ENCODE peak calls at places on chromosomes 2 and 18, in eight cellular contexts. F, A, L, R, O, G, Y and C are unnamed samples.

GRCh38 chr2:64727013-64727767 is 73.5 kb upstream of the SERTAD2 start:
- DNase-seq in R (no peak), Y (no peak), O (no peak), L (no peak), A (no peak), G (no peak), F (no peak), C (no peak)

GRCh38 chr2:15927546-15928218 is 12.7 kb upstream of the MYCN start:
- DNase-seq in O (no peak), L (no peak), Y (no peak), R (no peak), A (no peak), G (peak; percentile 14), F (no peak), C (no peak)

GRCh38 chr18:56743115-56743514 is 92.0 kb downstream of the WDR7 start:
- DNase-seq in O (no peak), G (no peak), A (no peak), R (no peak), Y (no peak), L (no peak), F (no peak), C (no peak)

GRCh38 chr2:66561645-66562336 is 126.9 kb downstream of the MEIS1 start:
- DNase-seq in O (no peak), R (peak; percentile 45), L (no peak), G (peak; percentile 82), Y (no peak), F (no peak), A (no peak), C (no peak)

GRCh38 chr18:63132819-63133200 is 186.8 kb downstream of the BCL2 start:
- DNase-seq in R (no peak), Y (no peak), A (no peak), L (no peak), G (no peak), O (no peak), F (no peak), C (no peak)

GRCh38 chr2:29033172-29033571 is 41.2 kb downstream of the PCARE start:
- DNase-seq in L (peak; percentile 35), Y (peak; percentile 25), A (no peak), R (no peak), G (peak; percentile 57), O (no peak), F (no peak), C (no peak)

GRCh38 chr2:85259101-85259590 is 68.6 kb downstream of the TGOLN2 start:
- DNase-seq in R (peak; percentile 66), F (no peak), Y (no peak), A (no peak), O (no peak), G (peak; percentile 87), L (peak; percentile 56), C (no peak)

GRCh38 chr2:113847144-113847543 is 42.7 kb upstream of the ACTR3 start:
- DNase-seq in Y (no peak), L (peak; percentile 87), G (no peak), O (no peak), A (no peak), R (peak; percentile 25), F (no peak), C (no peak)

GRCh38 chr2:201248288-201248844 is 12.0 kb upstream of the CASP8 start:
- DNase-seq in R (no peak), F (no peak), O (no peak), G (no peak), Y (no peak), A (no peak), L (no peak), C (no peak)

GRCh38 chr2:172599917-172600316 is 44.0 kb downstream of the PDK1 start:
- DNase-seq in F (no peak), L (no peak), R (no peak), O (no peak), A (no peak), G (no peak), Y (no peak), C (no peak)

GRCh38 chr2:239256297-239256696 is 144.5 kb downstream of the HDAC4 start:
- DNase-seq in Y (no peak), O (no peak), L (no peak), F (no peak), R (no peak), G (no peak), A (no peak), C (no peak)

GRCh38 chr2:128535928-128536327 is 217.3 kb upstream of the HS6ST1 start:
- DNase-seq in R (peak; percentile 86), F (no peak), O (peak; percentile 54), A (no peak), L (peak; percentile 92), G (no peak), Y (no peak), C (no peak)

GRCh38 chr2:212770240-212770639 is 231.6 kb upstream of the ERBB4 start:
- DNase-seq in Y (no peak), F (no peak), O (no peak), A (no peak), L (peak; percentile 2), R (no peak), G (no peak), C (no peak)

GRCh38 chr18:75421656-75422055 is 5.8 kb downstream of the SMIM21 start:
- DNase-seq in R (no peak), G (no peak), O (no peak), F (no peak), A (no peak), Y (no peak), L (no peak), C (no peak)

GRCh38 chr18:60966876-60967275 is 366.4 kb upstream of the CDH20 start:
- DNase-seq in Y (no peak), G (no peak), R (peak; percentile 61), F (no peak), L (no peak), A (no peak), O (no peak), C (no peak)

GRCh38 chr2:37558622-37559021 is 112.8 kb downstream of the CDC42EP3 start:
- DNase-seq in O (no peak), R (no peak), L (no peak), F (peak; percentile 63), A (no peak), G (no peak), Y (no peak), C (no peak)

GRCh38 chr2:124796647-124797437 is 771.8 kb downstream of the CNTNAP5 start:
- DNase-seq in O (no peak), R (no peak), F (no peak), G (no peak), L (no peak), Y (no peak), A (no peak), C (no peak)

GRCh38 chr2:233814063-233814435 is 35.9 kb downstream of the MROH2A start:
- DNase-seq in F (no peak), L (no peak), Y (no peak), O (peak; percentile 24), R (no peak), A (no peak), G (peak; percentile 20), C (no peak)

GRCh38 chr2:112805542-112805941 is 21.2 kb upstream of the IL1A start:
- DNase-seq in L (no peak), F (no peak), R (no peak), G (no peak), O (no peak), A (no peak), Y (peak; percentile 97), C (no peak)
- H3K4me3 ChIP-seq in L (no peak overlapping the region), F (no peak overlapping the region), R (no peak overlapping the region), G (no peak overlapping the region), O (no peak overlapping the region), A (no peak overlapping the region), Y (peak overlapping the region; percentile 37), C (no peak overlapping the region)

DNA sequence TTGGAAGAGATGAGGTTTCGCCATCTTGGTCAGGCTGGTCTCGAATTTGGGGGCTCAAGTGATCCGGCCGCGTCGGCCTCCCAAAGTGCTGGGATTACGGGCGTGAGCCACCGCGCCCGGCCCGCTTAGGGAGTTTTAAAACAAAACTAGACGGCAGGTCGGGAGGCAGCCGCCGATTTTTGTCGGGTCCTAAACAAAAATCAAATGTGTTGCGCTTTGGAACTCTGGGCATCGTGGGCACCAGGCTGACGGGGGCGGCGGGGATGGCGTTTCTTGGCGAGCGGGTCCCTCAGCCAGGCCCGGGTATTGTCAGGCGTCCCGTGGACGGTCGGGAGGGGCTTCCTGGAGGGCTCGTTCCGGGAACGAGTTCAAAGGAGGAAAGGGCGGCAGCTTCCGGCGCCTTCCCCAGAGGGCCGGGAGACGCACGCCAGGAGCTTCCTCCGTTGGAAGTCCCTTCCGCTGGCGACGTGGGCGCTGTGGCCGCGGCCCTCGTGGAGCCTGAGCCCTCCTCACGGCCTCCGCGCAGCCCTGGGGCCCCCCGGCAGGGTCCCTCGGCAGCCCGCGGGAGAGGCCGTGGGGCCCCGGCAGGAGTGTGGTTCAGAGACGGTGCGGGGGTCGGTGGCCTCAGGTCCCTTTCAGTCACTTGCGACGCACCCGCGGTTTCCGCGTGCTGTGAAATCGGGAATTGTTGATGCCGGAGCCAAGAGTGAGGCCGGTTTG is 59.2 kb downstream of the EMILIN2 start:
- DNase-seq in R (peak; percentile 59), Y (no peak), O (peak; percentile 33), G (peak; percentile 46), F (peak; percentile 89), A (peak; percentile 82), L (peak; percentile 69), C (peak; percentile 80)
- H3K27me3 ChIP-seq in R (no peaks in the 10 kb centered on the region), Y (peaks cover 41% of the 10 kb centered on the region), O (no peaks in the 10 kb centered on the region), G (peaks cover 21% of the 10 kb centered on the region), F (no peaks in the 10 kb centered on the region), A (no peaks in the 10 kb centered on the region), L (no peaks in the 10 kb centered on the region), C (no peaks in the 10 kb centered on the region)

DNA sequence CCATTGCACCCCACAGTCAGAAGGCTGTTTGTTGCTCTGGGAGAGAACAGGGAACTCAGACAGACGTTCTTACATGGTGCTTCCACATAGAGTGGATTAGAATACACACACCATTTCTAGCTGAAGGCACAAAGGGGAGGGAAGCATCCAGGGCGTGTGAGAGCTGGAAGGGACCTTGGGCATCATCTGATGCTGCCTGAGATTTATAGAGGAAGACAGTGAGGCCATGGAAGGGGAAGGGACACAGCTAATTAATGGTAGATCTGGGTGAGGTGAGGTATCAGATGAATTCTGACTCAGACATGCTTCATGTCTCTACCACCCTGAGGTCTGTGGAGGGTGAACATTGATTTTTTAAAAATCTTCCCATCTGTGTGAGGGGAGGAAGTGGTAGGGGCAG is 42.1 kb upstream of the OTOF start:
- DNase-seq in F (no peak), L (no peak), A (no peak), Y (no peak), G (no peak), R (no peak), O (no peak), C (no peak)
- H3K4me3 ChIP-seq in F (no peak overlapping the region), L (no peak overlapping the region), A (no peak overlapping the region), Y (no peak overlapping the region), G (no peak overlapping the region), R (no peak overlapping the region), O (no peak overlapping the region), C (no peak overlapping the region)

DNA sequence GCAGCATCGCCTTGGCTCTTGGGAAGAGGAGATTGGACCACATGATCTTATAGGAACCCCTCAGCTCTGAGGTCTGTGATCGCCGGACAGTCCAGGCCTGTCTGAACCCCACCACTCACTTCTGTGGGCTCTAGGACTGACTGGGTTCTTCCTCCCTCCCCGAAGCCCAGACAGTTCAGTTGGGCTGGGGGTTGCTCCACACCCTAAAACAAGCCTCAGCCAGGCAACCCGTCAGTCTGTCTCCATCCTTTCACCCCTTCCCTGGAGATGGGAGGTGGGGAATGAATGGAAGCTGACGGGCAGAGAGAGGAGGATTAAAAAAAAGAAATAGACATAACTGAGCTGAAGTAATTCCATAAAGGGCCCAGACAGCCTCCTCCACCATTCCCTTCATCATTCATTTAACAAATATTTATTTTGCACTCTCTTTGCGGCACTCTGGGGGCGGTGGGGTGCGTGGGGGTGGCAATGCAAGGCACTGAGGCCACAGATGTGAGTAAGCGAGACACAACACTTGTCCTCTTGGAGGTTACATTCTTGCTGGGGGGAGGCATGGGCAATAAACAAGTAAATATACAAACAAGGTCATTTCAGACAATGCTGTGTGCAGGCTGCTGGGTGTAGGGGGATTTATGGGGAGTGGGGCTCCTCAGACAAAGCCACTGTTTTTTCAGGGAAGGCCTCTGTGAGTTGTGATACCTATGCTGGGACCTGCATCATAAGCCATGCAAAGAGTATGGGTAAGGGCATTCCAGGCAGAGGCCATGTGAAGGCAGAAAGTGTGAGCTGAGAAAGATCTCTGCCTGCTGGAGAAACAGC is 12.9 kb downstream of the WNT10A start:
- DNase-seq in A (no peak), O (no peak), G (no peak), L (no peak), R (no peak), Y (no peak), F (no peak), C (no peak)
- H3K27me3 ChIP-seq in A (peaks cover 59% of the 10 kb centered on the region), O (no peaks in the 10 kb centered on the region), G (peaks cover 100% of the 10 kb centered on the region), L (peaks cover 31% of the 10 kb centered on the region), R (peaks cover 53% of the 10 kb centered on the region), Y (no peaks in the 10 kb centered on the region), F (no peaks in the 10 kb centered on the region), C (no peaks in the 10 kb centered on the region)